ENCODE peak calls at places on chromosomes 13 and 19, in five cellular contexts. F is upper lobe of right lung; Y is NCI-H2081; E is HS-5; W is stimulated activated CD4-positive, alpha-beta T cell treated with anti-CD3 and anti-CD28 coated beads, Interleukin-15, amount 100 ng/mL, for 24 hours. U is an unnamed sample.

GRCh38 chr13:42354246-42355117 is 82.5 kb downstream of the AKAP11 start:
- DNase-seq in F (no peak), Y (peak; percentile 22), E (no peak), W (peak; percentile 71), U (no peak)

GRCh38 chr19:29040951-29041350 is 172.0 kb downstream of the UQCRFS1 start:
- DNase-seq in F (no peak), Y (no peak), E (no peak), W (no peak), U (no peak)

GRCh38 chr13:25988655-25989054 is 63.2 kb downstream of the SHISA2 start:
- DNase-seq in F (no peak), Y (no peak), E (no peak), W (no peak), U (no peak)

GRCh38 chr19:47106819-47107200 is 6.8 kb downstream of the ZC3H4 start:
- DNase-seq in F (no peak), Y (no peak), E (no peak), W (no peak), U (no peak)

GRCh38 chr19:46515290-46515609 is 19.6 kb upstream of the PNMA8B start:
- DNase-seq in F (no peak), Y (no peak), E (no peak), W (no peak), U (no peak)

GRCh38 chr13:42114912-42115311 is 66.5 kb downstream of the DGKH start:
- DNase-seq in F (no peak), Y (no peak), E (no peak), W (no peak), U (no peak)

GRCh38 chr13:110538632-110539031 is 22.9 kb downstream of the RAB20 start:
- DNase-seq in F (no peak), Y (peak; percentile 13), E (no peak), W (no peak), U (no peak)

GRCh38 chr13:32426981-32427851 is 714 bp downstream of the N4BP2L1 start:
- DNase-seq in F (peak; percentile 84), Y (peak; percentile 65), E (no peak), W (peak; percentile 74), U (peak; percentile 10)

GRCh38 chr13:49669735-49670309 is 21.5 kb downstream of the EBPL start:
- DNase-seq in F (no peak), Y (peak; percentile 74), E (no peak), W (peak; percentile 20), U (peak; percentile 61)

GRCh38 chr13:20998649-20999415 is 62.6 kb downstream of the LATS2 start:
- DNase-seq in F (no peak), Y (no peak), E (no peak), W (no peak), U (no peak)

GRCh38 chr19:33905937-33906577 is 109.4 kb downstream of the KCTD15 start:
- DNase-seq in F (peak; percentile 91), Y (no peak), E (no peak), W (peak; percentile 25), U (no peak)

GRCh38 chr19:10334340-10335148 is 1.2 kb upstream of the RAVER1 start:
- DNase-seq in F (peak; percentile 97), Y (peak; percentile 57), E (peak; percentile 84), W (peak; percentile 77), U (peak; percentile 14)

GRCh38 chr19:30385174-30385573 is 13.0 kb downstream of the ZNF536 start:
- DNase-seq in F (no peak), Y (no peak), E (no peak), W (no peak), U (no peak)

GRCh38 chr13:43686557-43686956 is 100.2 kb downstream of the ENOX1 start:
- DNase-seq in F (no peak), Y (peak; percentile 3), E (peak; percentile 23), W (peak; percentile 1), U (no peak)

GRCh38 chr19:53076984-53077383 is 26.2 kb downstream of the ZNF160 start:
- DNase-seq in F (no peak), Y (no peak), E (no peak), W (no peak), U (no peak)

GRCh38 chr13:40605573-40605972 is 60.9 kb downstream of the FOXO1 start:
- DNase-seq in F (no peak), Y (no peak), E (no peak), W (no peak), U (no peak)

GRCh38 chr19:45558399-45558878 is 26.2 kb downstream of the OPA3 start:
- DNase-seq in F (no peak), Y (peak; percentile 12), E (no peak), W (peak; percentile 69), U (peak; percentile 26)

GRCh38 chr19:2089001-2089711 is 7.0 kb downstream of the MOB3A start:
- DNase-seq in F (no peak), Y (no peak), E (no peak), W (peak; percentile 30), U (no peak)

GRCh38 chr19:43501661-43502418 is 2.7 kb downstream of the PHLDB3 start:
- DNase-seq in F (no peak), Y (no peak), E (no peak), W (no peak), U (no peak)

GRCh38 chr19:44856438-44857083 is 10.5 kb downstream of the NECTIN2 start:
- DNase-seq in F (no peak), Y (peak; percentile 64), E (no peak), W (no peak), U (peak; percentile 26)

GRCh38 chr13:42873081-42873480 is 91.7 kb downstream of the FAM216B start:
- DNase-seq in F (no peak), Y (no peak), E (no peak), W (no peak), U (no peak)

GRCh38 chr13:54232700-54233099 is 1204.1 kb downstream of the OLFM4 start:
- DNase-seq in F (no peak), Y (no peak), E (no peak), W (no peak), U (no peak)

GRCh38 chr13:46051958-46052313 is 610 bp downstream of the ZC3H13 start:
- DNase-seq in F (no peak), Y (no peak), E (no peak), W (no peak), U (no peak)

GRCh38 chr13:62061751-62062150 is 646.1 kb upstream of the PCDH20 start:
- DNase-seq in F (no peak), Y (no peak), E (no peak), W (no peak), U (no peak)

GRCh38 chr19:35609881-35610353 is 2.6 kb upstream of the HAUS5 start:
- DNase-seq in F (no peak), Y (no peak), E (no peak), W (peak; percentile 25), U (no peak)

GRCh38 chr19:17908244-17908643 is 24.6 kb upstream of the CCDC124 start:
- DNase-seq in F (no peak), Y (no peak), E (no peak), W (no peak), U (no peak)

GRCh38 chr13:113083402-113084061 is 22.1 kb upstream of the F7 start:
- DNase-seq in F (peak; percentile 89), Y (no peak), E (no peak), W (no peak), U (no peak)

GRCh38 chr19:32862173-32862572 is 7.4 kb downstream of the SLC7A9 start:
- DNase-seq in F (peak; percentile 36), Y (no peak), E (no peak), W (no peak), U (no peak)

GRCh38 chr13:28679628-28680027 is 20.7 kb downstream of the POMP start:
- DNase-seq in F (no peak), Y (no peak), E (no peak), W (no peak), U (no peak)

GRCh38 chr13:71115301-71115700 is 751.7 kb downstream of the DACH1 start:
- DNase-seq in F (no peak), Y (no peak), E (no peak), W (no peak), U (no peak)

GRCh38 chr13:43783820-43784219 is 3.0 kb downstream of the ENOX1 start:
- DNase-seq in F (no peak), Y (peak; percentile 91), E (no peak), W (no peak), U (no peak)

GRCh38 chr19:38850976-38851621 is 1.3 kb upstream of the HNRNPL start:
- DNase-seq in F (peak; percentile 76), Y (peak; percentile 38), E (no peak), W (peak; percentile 50), U (no peak)

GRCh38 chr19:40416918-40417713 is 3.9 kb upstream of the PRX start:
- DNase-seq in F (no peak), Y (no peak), E (no peak), W (no peak), U (no peak)